ENCODE peak calls at places on chromosomes 3 and 15, in five cellular contexts. Y is lower lobe of right lung, W is uterus, K is body of pancreas, C is breast epithelium. D is an unnamed sample. For H3K9me3, the result is how much of the 10 kb centered on the place peaks cover.

GRCh38 chr15:76274226-76274625 is 37.0 kb downstream of the ETFA start:
- DNase-seq in W (no peak), K (no peak), Y (no peak), C (no peak), D (no peak)

GRCh38 chr3:69738859-69739203 is 433 bp upstream of the MITF start:
- DNase-seq in K (no peak), Y (no peak), W (no peak), C (no peak), D (no peak)

GRCh38 chr15:50543556-50543955 is 2.9 kb downstream of the USP50 start:
- DNase-seq in K (no peak), W (no peak), Y (no peak), C (no peak), D (no peak)

GRCh38 chr3:126156468-126156867 is 23.9 kb downstream of the ALDH1L1 start:
- DNase-seq in W (no peak), C (no peak), Y (peak), K (no peak), D (no peak)

GRCh38 chr3:97125902-97126499 is 311.6 kb downstream of the EPHA6 start:
- DNase-seq in Y (no peak), K (no peak), W (no peak), C (no peak), D (no peak)

GRCh38 chr3:44893097-44893496 is 18.7 kb downstream of the TGM4 start:
- DNase-seq in W (no peak), C (no peak), K (no peak), Y (no peak), D (no peak)

GRCh38 chr3:3792391-3792790 is 6.8 kb upstream of the LRRN1 start:
- DNase-seq in W (no peak), C (no peak), K (no peak), Y (no peak), D (no peak)

GRCh38 chr3:122533931-122534334 is 19.2 kb upstream of the KPNA1 start:
- DNase-seq in W (no peak), K (no peak), C (peak), Y (no peak), D (no peak)

GRCh38 chr3:57706462-57706861 is 13.6 kb upstream of the DENND6A start:
- DNase-seq in C (no peak), W (no peak), K (no peak), Y (no peak), D (no peak)

GRCh38 chr3:153163349-153164008 is 1.5 kb downstream of the RAP2B start:
- DNase-seq in C (no peak), Y (no peak), W (peak), K (no peak), D (no peak)

GRCh38 chr3:79297242-79297641 is 470.6 kb downstream of the ROBO1 start:
- DNase-seq in K (no peak), W (no peak), Y (no peak), C (no peak), D (no peak)

GRCh38 chr3:32913790-32914446 is 37.5 kb upstream of the CCR4 start:
- DNase-seq in Y (no peak), C (peak), K (no peak), W (no peak), D (no peak)

GRCh38 chr15:53323197-53323596 is 436.3 kb downstream of the WDR72 start:
- DNase-seq in C (no peak), W (no peak), Y (no peak), K (no peak), D (no peak)

GRCh38 chr15:74432968-74433591 is 678 bp downstream of the SEMA7A start:
- DNase-seq in Y (no peak), C (no peak), K (no peak), W (no peak), D (no peak)

DNA sequence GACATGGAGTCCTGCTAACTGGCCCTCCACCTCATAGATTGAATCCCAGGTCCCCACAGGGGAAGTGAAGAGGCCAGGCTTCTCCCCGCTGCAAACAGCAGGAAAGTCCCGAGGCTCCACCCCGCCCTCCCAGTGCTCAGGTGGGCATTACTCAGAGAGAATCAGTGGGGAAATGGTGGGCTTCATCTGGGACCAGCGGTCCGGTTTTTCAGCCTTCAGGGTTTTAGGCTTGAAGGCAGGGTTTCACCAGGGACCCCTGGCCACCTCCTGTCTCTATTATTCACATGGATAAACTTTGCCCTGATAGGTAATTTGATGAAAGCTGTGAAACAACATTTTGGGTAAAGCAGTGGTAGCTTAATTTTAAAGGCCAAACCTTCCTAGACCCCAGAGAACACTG is 31.3 kb downstream of the MKRN3 start:
- DNase-seq in K (no peak), Y (no peak), W (no peak), C (no peak), D (no peak)
- H3K9me3 ChIP-seq in K (under half), Y (under half), W (under half), C (under half), D (under half)

GRCh38 chr15:68100194-68100593 is 46.1 kb downstream of the PIAS1 start:
- DNase-seq in W (no peak), C (no peak), Y (no peak), K (no peak), D (no peak)

GRCh38 chr15:68091743-68092142 is 37.6 kb downstream of the PIAS1 start:
- DNase-seq in C (no peak), Y (no peak), W (no peak), K (no peak), D (no peak)

GRCh38 chr15:68098465-68098864 is 44.4 kb downstream of the PIAS1 start:
- DNase-seq in W (no peak), K (no peak), Y (no peak), C (no peak), D (no peak)

GRCh38 chr15:68097029-68097428 is 42.9 kb downstream of the PIAS1 start:
- DNase-seq in C (no peak), K (no peak), Y (no peak), W (no peak), D (no peak)

GRCh38 chr15:68096099-68096498 is 42.0 kb downstream of the PIAS1 start:
- DNase-seq in K (no peak), W (no peak), C (no peak), Y (no peak), D (no peak)
- H3K9me3 ChIP-seq in K (under half), W (under half), C (under half), Y (under half), D (under half)

DNA sequence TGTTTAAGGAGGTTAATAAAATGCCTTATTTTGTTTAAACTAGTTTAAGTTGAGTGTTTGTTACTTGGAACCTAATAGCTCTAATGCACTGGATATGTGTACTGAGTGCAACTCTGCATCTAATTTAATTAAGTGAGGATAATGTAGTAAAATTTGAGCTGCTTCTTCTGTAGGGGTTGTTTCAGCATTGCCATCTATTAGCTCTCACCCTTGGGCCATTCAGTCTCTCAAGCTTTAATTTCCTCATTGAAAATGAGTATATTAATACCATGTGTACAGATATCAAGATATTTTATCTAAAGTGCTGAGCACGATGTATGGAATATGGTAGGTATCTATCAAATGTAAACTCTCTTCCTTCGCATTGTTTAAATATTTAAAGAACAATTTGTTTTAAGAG is 375.7 kb upstream of the LRRC3B start:
- DNase-seq in W (no peak), Y (no peak), K (no peak), C (no peak), D (no peak)
- H3K9me3 ChIP-seq in W (under half), Y (under half), K (under half), C (under half), D (under half)

DNA sequence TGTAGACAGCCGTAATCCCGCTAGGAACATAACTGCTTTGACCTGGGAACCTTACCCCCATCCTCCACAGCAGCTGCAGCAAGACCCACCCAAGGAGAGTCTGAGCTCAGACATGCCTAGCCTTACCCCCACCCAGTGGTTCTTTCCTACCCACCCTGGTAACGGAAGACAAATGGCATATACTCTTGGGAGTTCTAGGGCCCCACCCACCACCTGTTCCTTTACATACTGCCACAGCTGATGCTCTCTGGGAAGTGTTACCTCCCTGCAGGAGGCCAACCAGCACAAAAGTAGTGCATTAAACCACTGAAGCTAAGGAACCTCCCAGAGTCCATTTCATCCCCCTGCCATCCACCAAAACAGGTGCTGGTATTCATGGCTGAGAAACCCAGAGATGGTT is 50.6 kb upstream of the AZI2 start:
- DNase-seq in Y (no peak), K (no peak), W (no peak), C (no peak), D (no peak)
- H3K9me3 ChIP-seq in Y (under half), K (under half), W (under half), C (under half), D (under half)

GRCh38 chr15:62453356-62453755 is 288.3 kb upstream of the C2CD4B start:
- DNase-seq in K (peak), W (no peak), Y (no peak), C (no peak), D (no peak)
- H3K9me3 ChIP-seq in K (under half), W (under half), Y (under half), C (under half), D (under half)

D was measured in T-helper 17 cell.